ENCODE peak calls at places on chromosomes 1 and 21, in ten cellular contexts. S is EH; P is lung; E is activated CD4-positive, alpha-beta memory T cell treated with anti-CD3 and anti-CD28 coated beads for 36 hours; Z is mucosa of gallbladder; K is T-cell; R is EL; U is ovary; D is anterior cingulate cortex; Q is activated CD4-positive, alpha-beta T cell treated with anti-CD3 and anti-CD28 coated beads, Interleukin-2, amount 10 ng/mL, durations not matched to agents 7 days and 5 days. J is an unnamed sample.

GRCh38 chr1:209414803-209415329 is 168.6 kb upstream of the CAMK1G start:
- DNase-seq in U (no peak), R (no peak), S (no peak), Q (no peak), Z (no peak), K (no peak), E (no peak), P (no peak), D (no peak), J (no peak)

GRCh38 chr1:24384251-24385090 is 29.1 kb downstream of the STPG1 start:
- DNase-seq in Z (peak; percentile 10), U (no peak), R (peak; percentile 57), Q (peak; percentile 52), P (peak; percentile 58), D (no peak), S (peak; percentile 63), K (peak; percentile 10), E (peak; percentile 78), J (no peak)

GRCh38 chr1:39128959-39129358 is 75.5 kb upstream of the MACF1 start:
- DNase-seq in K (no peak), R (no peak), D (no peak), Z (peak; percentile 90), E (no peak), S (no peak), U (no peak), Q (no peak), P (peak; percentile 87), J (no peak)

GRCh38 chr1:155174334-155175280 is 958 bp downstream of the TRIM46 start:
- DNase-seq in D (peak; percentile 52), R (peak; percentile 41), U (peak; percentile 45), P (no peak), Q (peak; percentile 69), Z (no peak), E (peak; percentile 71), S (peak; percentile 66), K (peak; percentile 50), J (peak; percentile 73)

GRCh38 chr1:185446131-185446530 is 129.1 kb upstream of the IVNS1ABP start:
- DNase-seq in U (no peak), R (no peak), Q (no peak), S (no peak), Z (no peak), E (no peak), P (no peak), D (no peak), K (no peak), J (no peak)

GRCh38 chr21:26007911-26008579 is 162.5 kb downstream of the APP start:
- DNase-seq in D (no peak), K (no peak), U (no peak), Q (no peak), Z (no peak), S (peak; percentile 12), R (no peak), E (no peak), P (no peak), J (no peak)

GRCh38 chr1:87834941-87835340 is 506.3 kb downstream of the LMO4 start:
- DNase-seq in D (no peak), S (no peak), P (no peak), K (no peak), Q (no peak), E (no peak), U (no peak), Z (no peak), R (no peak), J (no peak)

GRCh38 chr1:229224308-229224707 is 46.6 kb upstream of the RAB4A start:
- DNase-seq in S (peak; percentile 22), D (no peak), P (no peak), U (no peak), E (no peak), K (no peak), R (no peak), Z (no peak), Q (no peak), J (no peak)

GRCh38 chr1:170545476-170545875 is 13.5 kb downstream of the GORAB start:
- DNase-seq in Z (no peak), K (no peak), Q (no peak), D (no peak), R (peak; percentile 84), E (no peak), S (peak; percentile 93), U (no peak), P (no peak), J (no peak)

GRCh38 chr21:31874817-31875216 is 2.0 kb downstream of the HUNK start:
- DNase-seq in Z (no peak), D (no peak), P (no peak), E (no peak), S (no peak), U (peak; percentile 32), Q (no peak), R (no peak), K (no peak), J (no peak)

GRCh38 chr1:29504709-29505410 is 268.5 kb downstream of the PTPRU start:
- DNase-seq in K (no peak), S (no peak), Z (no peak), D (no peak), E (no peak), R (no peak), Q (no peak), P (no peak), U (no peak), J (no peak)

J was measured in DND-41.